ENCODE peak calls at places on chromosome 2, in seven cellular contexts. J, C, P, N, W, U and V are unnamed samples.

GRCh38 chr2:25684577-25684976 is 11.2 kb upstream of the DTNB start:
- DNase-seq in J (no peak), C (no peak), P (no peak), N (no peak), W (no peak), U (no peak), V (no peak)

GRCh38 chr2:102618452-102619413 is 620 bp upstream of the SLC9A2 start:
- DNase-seq in J (no peak), C (no peak), P (peak; percentile 30), N (no peak), W (peak; percentile 61), U (no peak), V (no peak)

GRCh38 chr2:98870516-98871158 is 65.4 kb downstream of the CRACDL start:
- DNase-seq in J (no peak), C (no peak), P (no peak), N (no peak), W (no peak), U (no peak), V (no peak)

GRCh38 chr2:154603682-154604081 is 94.8 kb upstream of the KCNJ3 start:
- DNase-seq in J (no peak), C (no peak), P (no peak), N (no peak), W (no peak), U (no peak), V (no peak)

GRCh38 chr2:72936669-72937355 is 19.5 kb downstream of the EMX1 start:
- DNase-seq in J (no peak), C (no peak), P (no peak), N (no peak), W (no peak), U (peak; percentile 15), V (no peak)

GRCh38 chr2:104378853-104379374 is 475.0 kb upstream of the POU3F3 start:
- DNase-seq in J (no peak), C (no peak), P (no peak), N (no peak), W (peak; percentile 74), U (peak; percentile 49), V (no peak)

GRCh38 chr2:107337209-107337898 is 451.4 kb upstream of the ST6GAL2 start:
- DNase-seq in J (no peak), C (peak; percentile 36), P (no peak), N (no peak), W (no peak), U (no peak), V (peak; percentile 43)

GRCh38 chr2:106839849-106840595 is 45.9 kb downstream of the ST6GAL2 start:
- DNase-seq in J (no peak), C (no peak), P (no peak), N (no peak), W (no peak), U (no peak), V (no peak)

GRCh38 chr2:20186078-20186854 is 38.7 kb downstream of the SDC1 start:
- DNase-seq in J (no peak), C (no peak), P (no peak), N (no peak), W (peak; percentile 40), U (peak; percentile 12), V (no peak)

GRCh38 chr2:215826838-215827441 is 186.4 kb downstream of the MREG start:
- DNase-seq in J (no peak), C (no peak), P (no peak), N (no peak), W (no peak), U (no peak), V (no peak)

GRCh38 chr2:86332654-86333053 is 4.8 kb downstream of the REEP1 start:
- DNase-seq in J (no peak), C (no peak), P (no peak), N (no peak), W (no peak), U (no peak), V (no peak)

GRCh38 chr2:26068602-26069298 is 34.9 kb downstream of the RAB10 start:
- DNase-seq in J (no peak), C (peak; percentile 36), P (peak; percentile 68), N (no peak), W (peak; percentile 48), U (no peak), V (peak; percentile 20)

GRCh38 chr2:212538156-212539144 is at the start of gene ERBB4:
- DNase-seq in J (no peak), C (no peak), P (no peak), N (no peak), W (no peak), U (peak; percentile 56), V (no peak)

GRCh38 chr2:74102516-74102915 is 45.2 kb downstream of the BOLA3 start:
- DNase-seq in J (no peak), C (no peak), P (no peak), N (no peak), W (no peak), U (no peak), V (no peak)

GRCh38 chr2:25620077-25620476 is 53.3 kb downstream of the DTNB start:
- DNase-seq in J (no peak), C (no peak), P (no peak), N (no peak), W (no peak), U (no peak), V (no peak)

GRCh38 chr2:7672027-7672684 is 754.9 kb downstream of the RNF144A start:
- DNase-seq in J (peak; percentile 7), C (no peak), P (peak; percentile 16), N (no peak), W (peak; percentile 78), U (no peak), V (no peak)

GRCh38 chr2:64404002-64404731 is 49.8 kb upstream of the LGALSL start:
- DNase-seq in J (no peak), C (no peak), P (peak; percentile 40), N (no peak), W (peak; percentile 76), U (peak; percentile 71), V (no peak)

GRCh38 chr2:129192841-129193253 is 786.6 kb upstream of the RAB6C start:
- DNase-seq in J (no peak), C (no peak), P (peak; percentile 53), N (no peak), W (peak; percentile 52), U (no peak), V (no peak)

GRCh38 chr2:42117923-42118758 is 51.0 kb upstream of the EML4 start:
- DNase-seq in J (peak; percentile 80), C (no peak), P (peak; percentile 71), N (no peak), W (no peak), U (no peak), V (peak; percentile 93)

GRCh38 chr2:209240204-209240603 is 183.6 kb upstream of the MAP2 start:
- DNase-seq in J (no peak), C (no peak), P (no peak), N (no peak), W (no peak), U (no peak), V (no peak)

GRCh38 chr2:229445501-229446294 is 174.6 kb upstream of the PID1 start:
- DNase-seq in J (no peak), C (no peak), P (no peak), N (no peak), W (peak; percentile 70), U (no peak), V (no peak)

GRCh38 chr2:126863336-126864015 is 35.2 kb upstream of the TEX51 start:
- DNase-seq in J (no peak), C (no peak), P (no peak), N (no peak), W (no peak), U (no peak), V (no peak)

GRCh38 chr2:209070262-209070661 is 353.6 kb upstream of the MAP2 start:
- DNase-seq in J (no peak), C (no peak), P (no peak), N (no peak), W (no peak), U (no peak), V (no peak)

GRCh38 chr2:68706637-68707036 is 28.0 kb upstream of the ARHGAP25 start:
- DNase-seq in J (no peak), C (no peak), P (no peak), N (no peak), W (no peak), U (no peak), V (no peak)

GRCh38 chr2:149692837-149693518 is 105.4 kb upstream of the MMADHC start:
- DNase-seq in J (no peak), C (peak; percentile 38), P (no peak), N (no peak), W (no peak), U (no peak), V (peak; percentile 35)

GRCh38 chr2:20093263-20094141 is 42.1 kb upstream of the LAPTM4A start:
- DNase-seq in J (no peak), C (peak; percentile 14), P (peak; percentile 42), N (no peak), W (peak; percentile 84), U (no peak), V (peak; percentile 59)

GRCh38 chr2:204731996-204732395 is 186.7 kb downstream of the PARD3B start:
- DNase-seq in J (no peak), C (no peak), P (no peak), N (no peak), W (no peak), U (no peak), V (no peak)

GRCh38 chr2:120175000-120175581 is 48.1 kb downstream of the TMEM185B start:
- DNase-seq in J (peak; percentile 38), C (peak; percentile 16), P (peak; percentile 60), N (no peak), W (peak; percentile 42), U (no peak), V (peak; percentile 55)

GRCh38 chr2:75153221-75153620 is 46.1 kb downstream of the TACR1 start:
- DNase-seq in J (no peak), C (no peak), P (no peak), N (no peak), W (no peak), U (no peak), V (no peak)

GRCh38 chr2:23604731-23605130 is 219.8 kb downstream of the KLHL29 start:
- DNase-seq in J (no peak), C (no peak), P (no peak), N (no peak), W (no peak), U (no peak), V (no peak)

GRCh38 chr2:203533696-203534471 is 1.2 kb downstream of the RAPH1 start:
- DNase-seq in J (no peak), C (peak; percentile 45), P (no peak), N (no peak), W (no peak), U (no peak), V (no peak)

GRCh38 chr2:74092236-74092635 is 55.5 kb downstream of the BOLA3 start:
- DNase-seq in J (no peak), C (no peak), P (no peak), N (no peak), W (no peak), U (no peak), V (no peak)